ENCODE peak calls at places on chromosomes 16 and 17, in nine cellular contexts. W is kidney tubule cell; F is GM23248; X is NT2/D1; L is mesendoderm; R is activated T-helper 2 cell treated with anti-CD3 and anti-CD28 coated beads, Interferon-gamma antibody, Interleukin-2, Interleukin-4, amounts not matched to agents 10 μg/mL and 5 μg/mL and 100 μg/mL, durations not matched to agents 14 hours and 24 hours and 36 hours; V is kidney glomerular epithelial cell; E is central memory CD4-positive, alpha-beta T cell; P is renal cortical epithelial cell. D is an unnamed sample.
A peak's percentile ranks its signal among the peaks of the same experiment; 100 is the strongest.

GRCh38 chr17:37725601-37726146 is 19.2 kb downstream of the HNF1B start:
- DNase-seq in W (no peak), F (no peak), X (no peak), L (no peak), R (no peak), V (no peak), E (no peak), P (no peak), D (no peak)

GRCh38 chr16:81276323-81276722 is 37.8 kb downstream of the BCO1 start:
- DNase-seq in W (no peak), F (no peak), X (no peak), L (no peak), R (no peak), V (no peak), E (no peak), P (no peak), D (no peak)

GRCh38 chr17:35540589-35541404 is 3.3 kb upstream of the SLFN12L start:
- DNase-seq in W (no peak), F (peak; percentile 20), X (no peak), L (no peak), R (peak; percentile 34), V (no peak), E (peak; percentile 50), P (no peak), D (peak; percentile 27)

GRCh38 chr16:81778861-81779539 is at the start of gene PLCG2:
- DNase-seq in W (peak; percentile 73), F (peak; percentile 61), X (peak; percentile 35), L (peak; percentile 57), R (peak; percentile 74), V (peak; percentile 28), E (peak; percentile 32), P (no peak), D (peak; percentile 80)

GRCh38 chr17:48054238-48055185 is 6.4 kb downstream of the NFE2L1 start:
- DNase-seq in W (peak; percentile 90), F (peak; percentile 88), X (peak; percentile 88), L (peak; percentile 99), R (no peak), V (peak; percentile 89), E (no peak), P (peak; percentile 80), D (peak; percentile 64)

GRCh38 chr17:77841742-77842141 is 116.8 kb upstream of the TNRC6C start:
- DNase-seq in W (no peak), F (no peak), X (no peak), L (no peak), R (no peak), V (no peak), E (no peak), P (no peak), D (no peak)

GRCh38 chr16:1188781-1189189 is 35.9 kb downstream of the CACNA1H start:
- DNase-seq in W (peak; percentile 43), F (peak; percentile 66), X (peak; percentile 43), L (peak; percentile 51), R (peak; percentile 37), V (no peak), E (peak; percentile 27), P (no peak), D (peak; percentile 74)

GRCh38 chr17:54269886-54270285 is 447.2 kb downstream of the KIF2B start:
- DNase-seq in W (no peak), F (no peak), X (no peak), L (no peak), R (no peak), V (no peak), E (no peak), P (no peak), D (no peak)

GRCh38 chr17:58993322-58993721 is 113.4 kb downstream of the TRIM37 start:
- DNase-seq in W (peak; percentile 34), F (no peak), X (no peak), L (no peak), R (no peak), V (no peak), E (no peak), P (peak; percentile 38), D (no peak)

GRCh38 chr16:60127196-60127595 is 1393.1 kb upstream of the GOT2 start:
- DNase-seq in W (no peak), F (no peak), X (no peak), L (no peak), R (no peak), V (no peak), E (no peak), P (no peak), D (no peak)

GRCh38 chr17:330993-331701 is 21.5 kb downstream of the RPH3AL start:
- DNase-seq in W (no peak), F (no peak), X (no peak), L (peak; percentile 31), R (no peak), V (peak; percentile 22), E (peak; percentile 50), P (no peak), D (no peak)

GRCh38 chr16:48317614-48318013 is 67.6 kb downstream of the SIAH1 start:
- DNase-seq in W (peak; percentile 66), F (peak; percentile 54), X (no peak), L (peak; percentile 19), R (no peak), V (no peak), E (no peak), P (peak; percentile 59), D (peak; percentile 45)

GRCh38 chr17:45907720-45908395 is 13.5 kb downstream of the MAPT start:
- DNase-seq in W (no peak), F (no peak), X (no peak), L (no peak), R (no peak), V (no peak), E (no peak), P (no peak), D (no peak)

GRCh38 chr17:21275047-21275578 is 9.4 kb upstream of the MAP2K3 start:
- DNase-seq in W (no peak), F (no peak), X (no peak), L (no peak), R (no peak), V (no peak), E (no peak), P (no peak), D (no peak)

GRCh38 chr17:47615766-47616424 is 33.8 kb upstream of the KPNB1 start:
- DNase-seq in W (peak; percentile 64), F (peak; percentile 71), X (no peak), L (peak; percentile 49), R (no peak), V (peak; percentile 67), E (peak; percentile 43), P (peak; percentile 54), D (peak; percentile 68)

GRCh38 chr16:47136101-47136820 is 7.5 kb downstream of the NETO2 start:
- DNase-seq in W (peak; percentile 62), F (peak; percentile 16), X (no peak), L (peak; percentile 14), R (no peak), V (peak; percentile 19), E (no peak), P (peak; percentile 65), D (peak; percentile 59)

GRCh38 chr17:8012045-8012580 is 9.7 kb downstream of the GUCY2D start:
- DNase-seq in W (no peak), F (no peak), X (no peak), L (no peak), R (no peak), V (no peak), E (no peak), P (no peak), D (no peak)

GRCh38 chr17:42680331-42680808 is 1.3 kb downstream of the CCR10 start:
- DNase-seq in W (peak; percentile 35), F (no peak), X (no peak), L (peak; percentile 37), R (no peak), V (peak; percentile 30), E (no peak), P (no peak), D (no peak)

GRCh38 chr17:44210342-44211192 is 8.9 kb downstream of the UBTF start:
- DNase-seq in W (peak; percentile 77), F (peak; percentile 95), X (no peak), L (peak; percentile 93), R (peak; percentile 91), V (peak; percentile 71), E (peak; percentile 91), P (no peak), D (peak; percentile 88)

GRCh38 chr16:21611546-21612384 is 12.4 kb downstream of the METTL9 start:
- DNase-seq in W (no peak), F (no peak), X (no peak), L (no peak), R (no peak), V (no peak), E (no peak), P (peak; percentile 69), D (no peak)

GRCh38 chr16:79599256-79599836 is 1.2 kb downstream of the MAF start:
- DNase-seq in W (no peak), F (peak; percentile 20), X (no peak), L (peak; percentile 42), R (peak; percentile 35), V (no peak), E (no peak), P (no peak), D (no peak)

GRCh38 chr17:78412403-78412802 is 34.0 kb downstream of the PGS1 start:
- DNase-seq in W (peak; percentile 25), F (peak; percentile 52), X (no peak), L (no peak), R (peak; percentile 24), V (no peak), E (peak; percentile 17), P (no peak), D (peak; percentile 16)

GRCh38 chr17:35063514-35064223 is at the start of gene RFFL:
- DNase-seq in W (peak; percentile 99), F (peak; percentile 100), X (peak; percentile 91), L (peak; percentile 99), R (peak; percentile 84), V (peak; percentile 98), E (peak; percentile 85), P (peak; percentile 100), D (peak; percentile 99)

GRCh38 chr16:635573-636205 is 416 bp downstream of the METTL26 start:
- DNase-seq in W (no peak), F (peak; percentile 43), X (no peak), L (no peak), R (no peak), V (no peak), E (no peak), P (no peak), D (no peak)

GRCh38 chr17:37233001-37233400 is 142.8 kb upstream of the C17orf78 start:
- DNase-seq in W (no peak), F (no peak), X (no peak), L (no peak), R (no peak), V (no peak), E (no peak), P (no peak), D (no peak)

GRCh38 chr16:88784074-88784855 is 755 bp downstream of the PIEZO1 start:
- DNase-seq in W (peak; percentile 83), F (peak; percentile 93), X (no peak), L (peak; percentile 87), R (peak; percentile 43), V (peak; percentile 36), E (no peak), P (peak; percentile 42), D (peak; percentile 77)

GRCh38 chr17:13978478-13978877 is 90.8 kb upstream of the COX10 start:
- DNase-seq in W (no peak), F (no peak), X (peak; percentile 0), L (peak; percentile 81), R (no peak), V (no peak), E (no peak), P (no peak), D (no peak)

GRCh38 chr16:87860553-87861299 is 8.6 kb downstream of the SLC7A5 start:
- DNase-seq in W (peak; percentile 87), F (peak; percentile 78), X (no peak), L (no peak), R (no peak), V (peak; percentile 43), E (no peak), P (peak; percentile 76), D (peak; percentile 90)

GRCh38 chr16:82682757-82683156 is 56.0 kb downstream of the CDH13 start:
- DNase-seq in W (no peak), F (no peak), X (no peak), L (no peak), R (no peak), V (no peak), E (no peak), P (no peak), D (no peak)

GRCh38 chr17:51029568-51030463 is 90.9 kb downstream of the SPAG9 start:
- DNase-seq in W (peak; percentile 9), F (peak; percentile 60), X (no peak), L (no peak), R (no peak), V (peak; percentile 7), E (peak; percentile 55), P (peak; percentile 69), D (peak; percentile 71)

GRCh38 chr17:55286681-55287589 is 22.2 kb downstream of the HLF start:
- DNase-seq in W (peak; percentile 92), F (peak; percentile 30), X (no peak), L (no peak), R (no peak), V (peak; percentile 93), E (no peak), P (peak; percentile 94), D (no peak)